ENCODE peak calls at places on chromosomes 6 and 20, in four cellular contexts. One of them, this sample, is unnamed.

GRCh38 chr6:37514377-37514776 is 14.7 kb upstream of the CCDC167 start:
- DNase-seq in K562: no peak
- DNase-seq in H1: no peak
- DNase-seq in HepG2: no peak
- DNase-seq in this sample: no peak

GRCh38 chr6:169931223-169931760 is 179.9 kb downstream of the ERMARD start:
- DNase-seq in K562: no peak
- DNase-seq in H1: no peak
- DNase-seq in HepG2: no peak
- DNase-seq in this sample: no peak

GRCh38 chr20:709421-709820 is 33.8 kb upstream of the SCRT2 start:
- DNase-seq in K562: no peak
- DNase-seq in H1: no peak
- DNase-seq in HepG2: no peak
- DNase-seq in this sample: no peak

GRCh38 chr6:158011980-158012566 is 30.4 kb downstream of the SYNJ2 start:
- DNase-seq in K562: no peak
- DNase-seq in H1: no peak
- DNase-seq in HepG2: no peak
- DNase-seq in this sample: no peak

GRCh38 chr20:23132293-23132929 is 46.3 kb upstream of the CD93 start:
- DNase-seq in K562: peak
- DNase-seq in H1: no peak
- DNase-seq in HepG2: no peak
- DNase-seq in this sample: peak

GRCh38 chr6:125868996-125869395 is 78.2 kb downstream of the NCOA7 start:
- DNase-seq in K562: no peak
- DNase-seq in H1: no peak
- DNase-seq in HepG2: no peak
- DNase-seq in this sample: no peak

GRCh38 chr6:108876929-108877775 is 28.9 kb downstream of the ARMC2 start:
- DNase-seq in K562: no peak
- DNase-seq in H1: no peak
- DNase-seq in HepG2: no peak
- DNase-seq in this sample: no peak

GRCh38 chr20:61933951-61934715 is 131.5 kb downstream of the TAF4 start:
- DNase-seq in K562: no peak
- DNase-seq in H1: peak
- DNase-seq in HepG2: no peak
- DNase-seq in this sample: no peak

GRCh38 chr6:132695773-132696172 is 18.1 kb downstream of the VNN1 start:
- DNase-seq in K562: no peak
- DNase-seq in H1: no peak
- DNase-seq in HepG2: no peak
- DNase-seq in this sample: peak

GRCh38 chr6:73675466-73676098 is 20.4 kb upstream of the CD109 start:
- DNase-seq in K562: peak
- DNase-seq in H1: no peak
- DNase-seq in HepG2: peak
- DNase-seq in this sample: peak

GRCh38 chr6:124530926-124531325 is 431.3 kb upstream of the RNF217 start:
- DNase-seq in K562: no peak
- DNase-seq in H1: no peak
- DNase-seq in HepG2: no peak
- DNase-seq in this sample: no peak

GRCh38 chr6:166939276-166939816 is 17.0 kb downstream of the RNASET2 start:
- DNase-seq in K562: no peak
- DNase-seq in H1: no peak
- DNase-seq in HepG2: no peak
- DNase-seq in this sample: no peak

GRCh38 chr6:158517581-158517980 is 42.3 kb upstream of the TMEM181 start:
- DNase-seq in K562: no peak
- DNase-seq in H1: no peak
- DNase-seq in HepG2: no peak
- DNase-seq in this sample: no peak

GRCh38 chr20:4018015-4018748 is 2.8 kb upstream of the RNF24 start:
- DNase-seq in K562: no peak
- DNase-seq in H1: no peak
- DNase-seq in HepG2: no peak
- DNase-seq in this sample: no peak

GRCh38 chr20:37336369-37337207 is 9.4 kb upstream of the SRC start:
- DNase-seq in K562: peak
- DNase-seq in H1: no peak
- DNase-seq in HepG2: no peak
- DNase-seq in this sample: no peak

GRCh38 chr6:71665931-71666330 is 220.4 kb upstream of the RIMS1 start:
- DNase-seq in K562: no peak
- DNase-seq in H1: no peak
- DNase-seq in HepG2: no peak
- DNase-seq in this sample: no peak

GRCh38 chr20:47003223-47003622 is 108.6 kb downstream of the EYA2 start:
- DNase-seq in K562: no peak
- DNase-seq in H1: no peak
- DNase-seq in HepG2: no peak
- DNase-seq in this sample: no peak

DNA sequence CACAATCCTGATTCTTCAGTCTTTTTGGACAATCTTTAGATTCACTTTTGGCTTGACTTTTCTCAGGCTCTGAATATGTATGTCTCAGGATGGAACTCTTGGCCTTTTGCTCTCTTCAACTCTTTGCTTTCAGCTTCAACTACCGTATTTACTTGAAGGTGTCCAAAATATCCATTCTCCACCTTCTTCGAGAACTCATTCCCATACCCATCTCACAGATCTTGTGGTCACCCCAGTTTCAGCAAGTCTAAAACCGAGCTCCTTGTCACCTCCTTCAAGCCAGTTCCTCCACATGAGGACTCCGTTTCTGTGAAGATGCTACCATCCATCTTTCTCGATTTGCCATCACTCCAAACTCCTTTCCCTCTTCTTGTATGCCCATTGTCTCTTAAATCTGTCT is 2.0 kb upstream of the MMP24 start:
- DNase-seq in K562: no peak
- DNase-seq in H1: no peak
- DNase-seq in HepG2: no peak
- DNase-seq in this sample: no peak
- TF ChIP-seq POLR2A in K562: no peak
- TF ChIP-seq POLR2A in H1: no peak
- TF ChIP-seq POLR2A in HepG2: no peak
- TF ChIP-seq POLR2A in this sample: no peak

GRCh38 chr6:138508676-138508988 is 9.3 kb upstream of the NHSL1 start:
- DNase-seq in K562: no peak
- DNase-seq in H1: no peak
- DNase-seq in HepG2: no peak
- DNase-seq in this sample: no peak

GRCh38 chr6:138509371-138509770 is 10.1 kb upstream of the NHSL1 start:
- DNase-seq in K562: peak
- DNase-seq in H1: no peak
- DNase-seq in HepG2: peak
- DNase-seq in this sample: peak

GRCh38 chr6:138504764-138505689 is 5.7 kb upstream of the NHSL1 start:
- DNase-seq in K562: no peak
- DNase-seq in H1: no peak
- DNase-seq in HepG2: no peak
- DNase-seq in this sample: no peak

GRCh38 chr6:138503881-138504680 is 4.8 kb upstream of the NHSL1 start:
- DNase-seq in K562: no peak
- DNase-seq in H1: no peak
- DNase-seq in HepG2: peak
- DNase-seq in this sample: no peak

DNA sequence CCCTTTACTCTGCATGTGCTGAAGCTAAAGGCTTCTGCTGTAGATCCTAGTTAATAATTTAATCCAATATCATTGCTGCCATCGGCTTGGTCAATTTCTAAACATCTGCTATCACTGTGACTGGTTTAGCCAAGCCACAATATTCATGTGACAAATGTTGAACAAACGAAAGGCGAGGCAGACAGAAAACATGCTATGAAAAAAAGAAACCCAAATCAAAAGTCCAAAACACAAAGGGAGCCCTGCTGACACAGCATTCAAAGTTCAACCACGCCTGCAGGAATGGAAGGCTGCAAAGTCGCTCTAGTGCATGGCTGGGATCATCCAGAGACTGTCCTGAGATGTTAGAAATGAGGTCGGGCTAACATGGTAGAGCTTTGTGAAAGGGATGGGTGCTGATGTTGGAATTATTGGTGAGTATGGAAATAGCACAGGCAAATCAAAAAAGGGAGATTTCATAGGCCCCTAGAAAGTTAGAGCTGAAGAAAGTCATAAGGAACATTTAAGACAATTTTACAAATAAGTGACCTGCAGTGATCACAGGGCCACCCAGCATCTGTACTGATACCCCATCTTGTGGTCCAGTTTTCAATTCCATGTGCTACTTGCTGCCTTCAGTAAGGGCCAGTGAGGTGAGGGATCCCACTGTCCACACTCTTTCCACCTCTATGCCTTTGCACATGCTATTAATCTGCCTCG is 8.8 kb upstream of the NHSL1 start:
- DNase-seq in K562: no peak
- DNase-seq in H1: no peak
- DNase-seq in HepG2: peak
- DNase-seq in this sample: no peak
- TF ChIP-seq JUN in K562: no peak
- TF ChIP-seq JUN in H1: no peak
- TF ChIP-seq JUN in HepG2: no peak
- TF ChIP-seq JUN in this sample: no peak

GRCh38 chr6:136318676-136319075 is 29.0 kb upstream of the BCLAF1 start:
- DNase-seq in K562: no peak
- DNase-seq in H1: no peak
- DNase-seq in HepG2: no peak
- DNase-seq in this sample: no peak

GRCh38 chr6:136317976-136318375 is 28.3 kb upstream of the BCLAF1 start:
- DNase-seq in K562: no peak
- DNase-seq in H1: no peak
- DNase-seq in HepG2: no peak
- DNase-seq in this sample: no peak

GRCh38 chr6:136317023-136317649 is 27.5 kb upstream of the BCLAF1 start:
- DNase-seq in K562: peak
- DNase-seq in H1: peak
- DNase-seq in HepG2: peak
- DNase-seq in this sample: peak

GRCh38 chr6:136312975-136313374 is 23.3 kb upstream of the BCLAF1 start:
- DNase-seq in K562: no peak
- DNase-seq in H1: no peak
- DNase-seq in HepG2: no peak
- DNase-seq in this sample: no peak

GRCh38 chr6:136315594-136315993 is 25.9 kb upstream of the BCLAF1 start:
- DNase-seq in K562: no peak
- DNase-seq in H1: no peak
- DNase-seq in HepG2: no peak
- DNase-seq in this sample: no peak
- TF ChIP-seq EZH2 in K562: no peak
- TF ChIP-seq EZH2 in H1: no peak
- TF ChIP-seq EZH2 in HepG2: no peak
- TF ChIP-seq EZH2 in this sample: no peak

GRCh38 chr6:53682654-53683053 is 17.1 kb upstream of the KLHL31 start:
- DNase-seq in K562: no peak
- DNase-seq in H1: no peak
- DNase-seq in HepG2: no peak
- DNase-seq in this sample: no peak
- TF ChIP-seq POLR2A in K562: no peak
- TF ChIP-seq POLR2A in H1: no peak
- TF ChIP-seq POLR2A in HepG2: no peak
- TF ChIP-seq POLR2A in this sample: no peak

DNA sequence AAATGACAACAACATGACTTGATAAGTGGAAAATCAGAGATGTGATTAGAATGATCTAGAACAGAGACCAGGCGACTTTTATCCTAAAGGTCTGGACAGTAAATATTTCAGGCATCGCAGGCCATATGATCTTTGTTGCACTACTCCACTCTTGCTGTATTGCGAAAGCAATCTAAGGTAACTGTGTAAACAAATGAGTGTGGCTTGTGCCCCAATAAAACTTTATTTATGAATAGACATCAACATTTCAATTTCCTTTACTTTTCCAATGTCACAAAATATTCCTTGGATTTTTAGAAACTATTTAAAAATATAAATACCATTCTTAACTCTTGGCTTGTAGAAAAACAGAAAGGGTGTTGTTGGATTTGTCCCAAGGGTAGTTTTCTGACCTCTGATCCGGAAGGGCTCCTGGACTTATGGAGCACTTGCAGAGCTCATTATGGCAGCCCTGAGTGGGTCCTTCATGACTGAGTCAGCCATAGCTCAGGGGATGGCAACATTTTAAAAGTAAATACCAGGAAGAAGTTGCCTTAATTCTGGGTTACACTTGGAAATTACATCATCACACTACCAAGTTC is 34.5 kb downstream of the IL20RA start:
- DNase-seq in K562: no peak
- DNase-seq in H1: no peak
- DNase-seq in HepG2: no peak
- DNase-seq in this sample: no peak
- TF ChIP-seq JUN in K562: no peak
- TF ChIP-seq JUN in H1: no peak
- TF ChIP-seq JUN in HepG2: no peak
- TF ChIP-seq JUN in this sample: no peak